ENCODE peak calls at places on chromosomes 6 and 20, in nine cellular contexts. X, G, Z, B, M, S, I, C and D are unnamed samples.

GRCh38 chr6:100464162-100464851 is 414 bp downstream of the SIM1 start:
- DNase-seq in X (no peak), G (no peak), Z (no peak), B (no peak), M (no peak), S (no peak), I (no peak), C (no peak), D (no peak)

GRCh38 chr6:146410851-146411595 is 132.6 kb upstream of the RAB32 start:
- DNase-seq in X (no peak), G (no peak), Z (no peak), B (no peak), M (no peak), S (no peak), I (no peak), C (no peak), D (no peak)

GRCh38 chr6:43086022-43086658 is 10.0 kb downstream of the PTK7 start:
- DNase-seq in X (no peak), G (no peak), Z (no peak), B (no peak), M (no peak), S (no peak), I (no peak), C (no peak), D (no peak)

GRCh38 chr6:129691709-129692108 is 18.3 kb downstream of the ARHGAP18 start:
- DNase-seq in X (no peak), G (no peak), Z (no peak), B (no peak), M (no peak), S (peak; percentile 31), I (no peak), C (no peak), D (no peak)

GRCh38 chr6:15066433-15067337 is 179.2 kb upstream of the JARID2 start:
- DNase-seq in X (no peak), G (peak; percentile 46), Z (peak; percentile 63), B (no peak), M (no peak), S (peak; percentile 34), I (no peak), C (peak; percentile 85), D (peak; percentile 93)

GRCh38 chr6:15389759-15390723 is 144.2 kb downstream of the JARID2 start:
- DNase-seq in X (no peak), G (peak; percentile 63), Z (no peak), B (no peak), M (no peak), S (no peak), I (peak; percentile 15), C (no peak), D (no peak)

GRCh38 chr6:68189217-68189616 is 445.9 kb upstream of the ADGRB3 start:
- DNase-seq in X (no peak), G (no peak), Z (no peak), B (no peak), M (no peak), S (no peak), I (no peak), C (no peak), D (no peak)

GRCh38 chr6:33427585-33428218 is 7.8 kb downstream of the SYNGAP1 start:
- DNase-seq in X (no peak), G (no peak), Z (peak; percentile 77), B (peak; percentile 67), M (no peak), S (no peak), I (peak; percentile 75), C (no peak), D (no peak)

GRCh38 chr6:139231206-139231605 is 60.6 kb downstream of the TXLNB start:
- DNase-seq in X (no peak), G (no peak), Z (no peak), B (no peak), M (no peak), S (no peak), I (no peak), C (no peak), D (no peak)

GRCh38 chr6:33761922-33762629 is 15.4 kb upstream of the IP6K3 start:
- DNase-seq in X (no peak), G (no peak), Z (peak; percentile 63), B (no peak), M (no peak), S (peak; percentile 98), I (peak; percentile 91), C (no peak), D (no peak)

GRCh38 chr20:50625986-50626677 is 65.2 kb downstream of the RIPOR3 start:
- DNase-seq in X (no peak), G (peak; percentile 36), Z (no peak), B (no peak), M (no peak), S (peak; percentile 76), I (peak; percentile 91), C (peak; percentile 67), D (no peak)

GRCh38 chr6:134060491-134061106 is 8.2 kb upstream of the SLC2A12 start:
- DNase-seq in X (no peak), G (peak; percentile 75), Z (no peak), B (no peak), M (no peak), S (no peak), I (no peak), C (peak; percentile 68), D (no peak)

GRCh38 chr20:45685896-45686295 is 15.9 kb upstream of the WFDC11 start:
- DNase-seq in X (no peak), G (no peak), Z (no peak), B (no peak), M (peak; percentile 19), S (no peak), I (peak; percentile 11), C (no peak), D (no peak)
- TF ChIP-seq CTCF in X (no peak), G (peak; percentile 6), Z (no peak), B (no peak), M (peak; percentile 73), S (no peak), I (peak; percentile 16), C (no peak), D (no peak)

GRCh38 chr6:29631860-29632731 is 887 bp downstream of the GABBR1 start:
- DNase-seq in X (no peak), G (peak; percentile 65), Z (peak; percentile 63), B (peak; percentile 31), M (no peak), S (peak; percentile 24), I (peak; percentile 54), C (peak; percentile 82), D (no peak)
- TF ChIP-seq CTCF in X (no peak), G (no peak), Z (no peak), B (no peak), M (no peak), S (no peak), I (no peak), C (no peak), D (no peak)

GRCh38 chr6:96899019-96899418 is 1.3 kb upstream of the NDUFAF4 start:
- DNase-seq in X (no peak), G (peak; percentile 66), Z (no peak), B (no peak), M (no peak), S (peak; percentile 13), I (peak; percentile 18), C (no peak), D (no peak)
- TF ChIP-seq CTCF in X (peak; percentile 55), G (peak; percentile 54), Z (peak; percentile 39), B (no peak), M (peak; percentile 48), S (peak; percentile 55), I (no peak), C (no peak), D (no peak)

GRCh38 chr20:35664544-35665206 is at the start of the genes CPNE1 and RBM12:
- DNase-seq in X (peak; percentile 83), G (peak; percentile 93), Z (peak; percentile 94), B (peak; percentile 93), M (peak; percentile 84), S (peak; percentile 90), I (peak; percentile 97), C (peak; percentile 95), D (peak; percentile 92)
- TF ChIP-seq CTCF in X (no peak), G (no peak), Z (no peak), B (no peak), M (no peak), S (no peak), I (no peak), C (peak; percentile 14), D (no peak)

GRCh38 chr20:45230631-45231030 is 9.5 kb downstream of the SEMG2 start:
- DNase-seq in X (no peak), G (no peak), Z (no peak), B (no peak), M (no peak), S (no peak), I (no peak), C (no peak), D (no peak)

GRCh38 chr20:45226287-45226686 is 5.1 kb downstream of the SEMG2 start:
- DNase-seq in X (no peak), G (no peak), Z (no peak), B (no peak), M (no peak), S (no peak), I (no peak), C (no peak), D (no peak)

DNA sequence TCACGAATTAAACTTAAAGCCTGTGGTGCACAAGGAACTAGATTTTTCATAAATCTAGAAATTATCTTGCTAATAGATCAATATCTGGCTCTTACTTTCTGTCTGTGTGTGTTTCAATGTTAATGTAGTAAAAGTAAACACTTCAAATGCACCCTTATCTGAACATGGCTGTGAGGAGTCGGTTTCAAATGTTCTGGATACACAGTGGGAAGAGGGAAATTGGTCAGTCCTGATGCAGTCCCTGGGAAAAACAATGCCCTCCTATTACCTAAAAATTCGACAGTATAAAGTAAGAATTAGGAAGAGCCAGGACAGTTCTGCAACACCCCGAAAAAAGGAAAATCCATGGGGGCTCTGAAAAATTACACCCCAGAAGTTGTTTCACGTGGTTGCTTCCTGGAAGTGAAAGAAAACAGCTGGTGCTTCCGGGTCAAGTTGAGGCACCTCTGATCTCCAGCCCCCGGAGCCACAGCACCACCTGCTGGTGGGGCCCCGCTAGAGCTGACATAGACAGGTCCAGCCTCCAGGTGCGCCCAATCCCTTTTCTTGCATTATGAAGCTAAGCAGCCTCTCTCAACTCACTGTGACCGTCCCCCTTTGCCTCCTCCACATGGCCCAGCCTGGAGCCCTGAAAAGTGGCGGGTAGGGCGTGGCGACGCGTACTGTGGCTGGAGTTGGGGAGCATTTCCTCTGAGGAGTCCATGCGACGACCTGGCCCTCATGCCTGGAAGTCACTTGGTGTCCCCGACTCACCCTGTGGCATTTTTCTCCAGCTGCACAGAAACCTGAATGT is 8.3 kb downstream of the SEMG2 start:
- DNase-seq in X (no peak), G (no peak), Z (peak; percentile 74), B (no peak), M (peak; percentile 21), S (no peak), I (peak; percentile 97), C (no peak), D (no peak)
- TF ChIP-seq CTCF in X (peak; percentile 27), G (peak; percentile 44), Z (peak; percentile 53), B (peak; percentile 14), M (peak; percentile 93), S (no peak), I (peak; percentile 99), C (no peak), D (peak; percentile 64)

DNA sequence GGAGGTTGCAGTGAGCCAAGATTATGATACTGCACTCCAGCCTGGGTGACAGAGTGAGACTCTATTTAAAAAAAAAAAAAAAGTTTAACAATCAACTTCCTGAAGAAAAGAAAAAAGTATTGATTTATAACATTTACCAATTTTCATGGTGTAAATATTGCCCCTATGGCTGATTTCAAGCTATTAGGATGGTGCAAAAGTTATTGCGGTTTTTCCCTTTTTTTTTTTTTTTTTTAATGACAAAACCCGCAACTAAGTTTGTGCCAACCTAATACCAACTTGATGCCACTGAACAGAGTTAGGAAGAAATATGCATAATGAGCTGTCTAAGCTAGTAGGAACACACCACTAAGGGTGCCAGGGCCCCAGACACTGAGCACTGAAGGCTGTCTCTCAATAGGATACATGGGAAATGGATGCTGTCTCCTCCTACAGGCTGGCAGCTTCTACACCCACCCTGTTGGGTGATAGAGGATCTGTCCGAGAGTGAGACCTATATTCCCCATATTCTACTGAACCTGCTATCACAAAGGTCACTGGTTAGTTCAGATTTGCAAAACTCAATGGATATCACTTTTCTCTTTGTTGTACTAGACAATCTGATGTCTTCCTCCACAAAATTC is 6.5 kb upstream of the PERP start:
- DNase-seq in X (no peak), G (no peak), Z (no peak), B (no peak), M (no peak), S (no peak), I (no peak), C (no peak), D (no peak)
- TF ChIP-seq CTCF in X (no peak), G (no peak), Z (no peak), B (no peak), M (no peak), S (no peak), I (no peak), C (no peak), D (no peak)